ENCODE peak calls at places on chromosomes 7 and 10, in five cellular contexts. B, I, N, K and C are unnamed samples.

GRCh38 chr7:50792342-50793114 is 9.8 kb upstream of the GRB10 start:
- DNase-seq in B (peak), I (no peak), N (no peak), K (peak), C (no peak)

GRCh38 chr7:157445956-157446295 is 109.1 kb downstream of the DNAJB6 start:
- DNase-seq in B (no peak), I (no peak), N (no peak), K (peak), C (no peak)

GRCh38 chr10:90945496-90946070 is 24.7 kb upstream of the ANKRD1 start:
- DNase-seq in B (peak), I (no peak), N (no peak), K (no peak), C (no peak)

GRCh38 chr10:125200396-125200795 is 40.0 kb upstream of the CTBP2 start:
- DNase-seq in B (no peak), I (no peak), N (no peak), K (peak), C (no peak)

GRCh38 chr10:22823109-22823508 is 104.7 kb upstream of the ARMC3 start:
- DNase-seq in B (peak), I (no peak), N (no peak), K (no peak), C (no peak)

GRCh38 chr10:19811517-19811916 is 4.7 kb upstream of the PLXDC2 start:
- DNase-seq in B (no peak), I (no peak), N (peak), K (no peak), C (no peak)

GRCh38 chr10:120996456-120997053 is 145.4 kb downstream of the WDR11 start:
- DNase-seq in B (no peak), I (no peak), N (no peak), K (no peak), C (no peak)

GRCh38 chr10:133241501-133242205 is 4.0 kb downstream of the VENTX start:
- DNase-seq in B (no peak), I (no peak), N (no peak), K (no peak), C (no peak)

GRCh38 chr10:1954339-1954738 is 217.0 kb upstream of the ADARB2 start:
- DNase-seq in B (no peak), I (no peak), N (no peak), K (no peak), C (no peak)

GRCh38 chr7:91164948-91165845 is 99.0 kb upstream of the FZD1 start:
- DNase-seq in B (peak), I (no peak), N (no peak), K (no peak), C (no peak)

GRCh38 chr10:5551531-5552375 is 27.0 kb downstream of the CALML3 start:
- DNase-seq in B (peak), I (peak), N (no peak), K (peak), C (no peak)

GRCh38 chr7:137069249-137069963 is 201.0 kb downstream of the CHRM2 start:
- DNase-seq in B (no peak), I (no peak), N (no peak), K (no peak), C (no peak)

GRCh38 chr10:12121673-12122072 is 7.8 kb upstream of the SEC61A2 start:
- DNase-seq in B (no peak), I (no peak), N (no peak), K (no peak), C (no peak)

GRCh38 chr7:134954197-134955082 is 31.9 kb upstream of the AGBL3 start:
- DNase-seq in B (peak), I (no peak), N (peak), K (no peak), C (no peak)

GRCh38 chr7:22447759-22448158 is 52.2 kb downstream of the STEAP1B start:
- DNase-seq in B (no peak), I (no peak), N (no peak), K (no peak), C (no peak)

GRCh38 chr10:3948843-3949242 is 163.8 kb upstream of the KLF6 start:
- DNase-seq in B (peak), I (peak), N (no peak), K (no peak), C (no peak)

GRCh38 chr7:13770305-13770704 is 219.2 kb downstream of the ETV1 start:
- DNase-seq in B (no peak), I (no peak), N (no peak), K (no peak), C (no peak)

GRCh38 chr10:17742918-17743317 is 9.1 kb upstream of the TMEM236 start:
- DNase-seq in B (peak), I (peak), N (no peak), K (no peak), C (peak)

GRCh38 chr7:122719010-122719578 is 16.4 kb upstream of the RNF148 start:
- DNase-seq in B (no peak), I (no peak), N (no peak), K (no peak), C (no peak)

GRCh38 chr10:61733358-61733940 is 70.7 kb downstream of the CABCOCO1 start:
- DNase-seq in B (peak), I (no peak), N (peak), K (no peak), C (no peak)

GRCh38 chr7:152910545-152911013 is 151.0 kb downstream of the ACTR3B start:
- DNase-seq in B (no peak), I (no peak), N (no peak), K (peak), C (no peak)

GRCh38 chr7:40833541-40834234 is 698.9 kb downstream of the SUGCT start:
- DNase-seq in B (peak), I (no peak), N (no peak), K (no peak), C (no peak)